ENCODE peak calls at places on chromosomes 7 and 10, in six cellular contexts. One of them, this sample, is unnamed.

GRCh38 chr10:32346134-32346550 is 816 bp downstream of the EPC1 start:
- DNase-seq in hypothalamus: peak; percentile 75
- DNase-seq in AG04450: peak; percentile 88
- DNase-seq in naive B cell: peak; percentile 97
- DNase-seq in HS-5: peak; percentile 48
- DNase-seq in AG08395: peak; percentile 97
- DNase-seq in this sample: peak; percentile 85

GRCh38 chr7:31464601-31465000 is 49.3 kb upstream of the ITPRID1 start:
- DNase-seq in AG08395: no peak
- DNase-seq in AG04450: no peak
- DNase-seq in HS-5: no peak
- DNase-seq in naive B cell: no peak
- DNase-seq in hypothalamus: no peak
- DNase-seq in this sample: no peak

GRCh38 chr10:102064868-102065560 is at the start of gene HPS6:
- DNase-seq in naive B cell: peak; percentile 83
- DNase-seq in AG04450: peak; percentile 51
- DNase-seq in AG08395: peak; percentile 96
- DNase-seq in HS-5: peak; percentile 58
- DNase-seq in hypothalamus: peak; percentile 40
- DNase-seq in this sample: peak; percentile 49

GRCh38 chr10:96310359-96310669 is 6.1 kb downstream of the DNTT start:
- DNase-seq in hypothalamus: no peak
- DNase-seq in naive B cell: no peak
- DNase-seq in AG08395: no peak
- DNase-seq in AG04450: no peak
- DNase-seq in HS-5: no peak
- DNase-seq in this sample: no peak

GRCh38 chr7:151860771-151861170 is 16.1 kb downstream of the PRKAG2 start:
- DNase-seq in HS-5: no peak
- DNase-seq in AG04450: no peak
- DNase-seq in AG08395: no peak
- DNase-seq in naive B cell: no peak
- DNase-seq in hypothalamus: no peak
- DNase-seq in this sample: no peak

GRCh38 chr7:151598045-151598444 is 78.3 kb upstream of the RHEB start:
- DNase-seq in AG08395: peak; percentile 77
- DNase-seq in hypothalamus: no peak
- DNase-seq in naive B cell: no peak
- DNase-seq in AG04450: peak; percentile 73
- DNase-seq in HS-5: peak; percentile 50
- DNase-seq in this sample: no peak

GRCh38 chr7:151310578-151310977 is 31.0 kb upstream of the NUB1 start:
- DNase-seq in hypothalamus: no peak
- DNase-seq in AG04450: no peak
- DNase-seq in HS-5: no peak
- DNase-seq in AG08395: no peak
- DNase-seq in naive B cell: no peak
- DNase-seq in this sample: no peak

GRCh38 chr10:70778267-70778924 is 6.8 kb downstream of the TBATA start:
- DNase-seq in AG08395: no peak
- DNase-seq in hypothalamus: no peak
- DNase-seq in HS-5: no peak
- DNase-seq in AG04450: no peak
- DNase-seq in naive B cell: no peak
- DNase-seq in this sample: no peak

GRCh38 chr7:3027455-3027854 is 16.2 kb downstream of the CARD11 start:
- DNase-seq in HS-5: no peak
- DNase-seq in naive B cell: no peak
- DNase-seq in AG08395: no peak
- DNase-seq in AG04450: no peak
- DNase-seq in hypothalamus: no peak
- DNase-seq in this sample: no peak